ENCODE peak calls at places on chromosome 4, in nine cellular contexts. T is WTC11, U is A549, S is K562, H is GM12878, V is SK-N-SH, K is H1, P is HepG2, B is HCT116. E is an unnamed sample.

GRCh38 chr4:55733874-55734437 is 85.6 kb upstream of the EXOC1L start:
- DNase-seq in T (no peak), U (peak; percentile 56), S (peak; percentile 73), H (no peak), V (peak; percentile 17), K (no peak), P (peak; percentile 8), B (peak; percentile 83), E (peak; percentile 8)

GRCh38 chr4:128859887-128860774 is 50.6 kb downstream of the JADE1 start:
- DNase-seq in T (no peak), U (no peak), S (no peak), H (no peak), V (no peak), K (no peak), P (no peak), B (no peak), E (no peak)

GRCh38 chr4:21827575-21827974 is 121.0 kb downstream of the KCNIP4 start:
- DNase-seq in T (no peak), U (no peak), S (no peak), H (no peak), V (no peak), K (no peak), P (no peak), B (no peak), E (no peak)

GRCh38 chr4:157052429-157053040 is 23.4 kb upstream of the GLRB start:
- DNase-seq in T (no peak), U (no peak), S (no peak), H (no peak), V (no peak), K (peak; percentile 44), P (no peak), B (no peak), E (no peak)

GRCh38 chr4:141002323-141002805 is 130.9 kb downstream of the RNF150 start:
- DNase-seq in T (no peak), U (no peak), S (no peak), H (no peak), V (no peak), K (no peak), P (no peak), B (no peak), E (no peak)

GRCh38 chr4:29153642-29154041 is 1566.5 kb upstream of the PCDH7 start:
- DNase-seq in T (no peak), U (no peak), S (no peak), H (no peak), V (no peak), K (no peak), P (no peak), B (no peak), E (no peak)

GRCh38 chr4:138005486-138005885 is 236.7 kb downstream of the SLC7A11 start:
- DNase-seq in T (no peak), U (no peak), S (no peak), H (no peak), V (no peak), K (no peak), P (no peak), B (no peak), E (no peak)

GRCh38 chr4:146124023-146124680 is 51.4 kb upstream of the LSM6 start:
- DNase-seq in T (peak; percentile 54), U (no peak), S (no peak), H (no peak), V (no peak), K (peak; percentile 60), P (no peak), B (no peak), E (no peak)

GRCh38 chr4:8148785-8149435 is 9.7 kb downstream of the ABLIM2 start:
- DNase-seq in T (no peak), U (no peak), S (no peak), H (no peak), V (no peak), K (no peak), P (no peak), B (no peak), E (no peak)

GRCh38 chr4:106395582-106395981 is 27.0 kb upstream of the GIMD1 start:
- DNase-seq in T (no peak), U (no peak), S (no peak), H (no peak), V (no peak), K (no peak), P (no peak), B (no peak), E (no peak)

GRCh38 chr4:15702941-15703403 is at the start of gene BST1:
- DNase-seq in T (peak; percentile 69), U (peak; percentile 54), S (no peak), H (no peak), V (peak; percentile 81), K (no peak), P (no peak), B (no peak), E (peak; percentile 85)

GRCh38 chr4:108649863-108650211 is 562 bp upstream of the OSTC start:
- DNase-seq in T (no peak), U (no peak), S (no peak), H (no peak), V (no peak), K (no peak), P (no peak), B (no peak), E (no peak)

GRCh38 chr4:158008551-158009218 is 164.1 kb downstream of the GASK1B start:
- DNase-seq in T (no peak), U (no peak), S (no peak), H (no peak), V (no peak), K (no peak), P (no peak), B (no peak), E (no peak)

GRCh38 chr4:14719053-14719452 is 283.2 kb upstream of the CPEB2 start:
- DNase-seq in T (no peak), U (peak; percentile 34), S (no peak), H (no peak), V (no peak), K (no peak), P (no peak), B (no peak), E (no peak)

GRCh38 chr4:155624478-155624877 is 42.2 kb upstream of the GUCY1A1 start:
- DNase-seq in T (no peak), U (no peak), S (no peak), H (no peak), V (no peak), K (no peak), P (no peak), B (no peak), E (no peak)

GRCh38 chr4:95531141-95531540 is 17.6 kb downstream of the UNC5C start:
- DNase-seq in T (no peak), U (no peak), S (no peak), H (no peak), V (no peak), K (no peak), P (no peak), B (no peak), E (no peak)

GRCh38 chr4:128284317-128284716 is 3.3 kb downstream of the PGRMC2 start:
- DNase-seq in T (no peak), U (no peak), S (no peak), H (no peak), V (no peak), K (no peak), P (no peak), B (no peak), E (no peak)

GRCh38 chr4:53778122-53778521 is 186.8 kb upstream of the LNX1 start:
- DNase-seq in T (no peak), U (no peak), S (no peak), H (no peak), V (no peak), K (no peak), P (no peak), B (no peak), E (no peak)

DNA sequence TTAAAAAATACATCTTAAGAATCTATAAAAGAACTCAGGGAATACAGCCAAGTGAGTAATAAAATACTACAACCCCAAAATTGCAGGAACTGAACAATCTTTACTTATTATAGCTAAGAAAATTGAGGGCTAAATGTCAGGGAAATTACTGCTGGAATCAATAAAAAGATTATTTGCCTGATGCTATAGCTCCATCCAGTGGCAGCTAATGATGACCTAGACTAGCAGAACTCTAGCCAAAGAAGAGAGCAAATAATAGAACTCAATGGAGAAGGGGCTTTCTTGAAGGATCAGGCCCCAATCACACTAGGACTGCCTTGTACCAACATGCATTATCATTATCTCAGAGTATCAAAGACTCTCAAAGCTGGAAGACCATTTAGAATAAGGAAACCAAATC is 85.0 kb upstream of the FAM241A start:
- DNase-seq in T (no peak), U (peak; percentile 31), S (peak; percentile 9), H (no peak), V (peak; percentile 13), K (no peak), P (peak; percentile 7), B (peak; percentile 33), E (peak; percentile 32)
- TF ChIP-seq CTCF in T (no peak), U (peak; percentile 48), S (peak; percentile 31), H (peak; percentile 54), V (peak; percentile 62), K (no peak), P (peak; percentile 28), B (peak; percentile 72), E (peak; percentile 52)

GRCh38 chr4:159762672-159763071 is 659.8 kb downstream of the RAPGEF2 start:
- DNase-seq in T (no peak), U (no peak), S (no peak), H (no peak), V (no peak), K (no peak), P (no peak), B (no peak), E (no peak)
- TF ChIP-seq MAX in T (no peak), U (no peak), S (no peak), H (no peak), V (no peak), K (no peak), P (no peak), B (no peak), E (no peak)

DNA sequence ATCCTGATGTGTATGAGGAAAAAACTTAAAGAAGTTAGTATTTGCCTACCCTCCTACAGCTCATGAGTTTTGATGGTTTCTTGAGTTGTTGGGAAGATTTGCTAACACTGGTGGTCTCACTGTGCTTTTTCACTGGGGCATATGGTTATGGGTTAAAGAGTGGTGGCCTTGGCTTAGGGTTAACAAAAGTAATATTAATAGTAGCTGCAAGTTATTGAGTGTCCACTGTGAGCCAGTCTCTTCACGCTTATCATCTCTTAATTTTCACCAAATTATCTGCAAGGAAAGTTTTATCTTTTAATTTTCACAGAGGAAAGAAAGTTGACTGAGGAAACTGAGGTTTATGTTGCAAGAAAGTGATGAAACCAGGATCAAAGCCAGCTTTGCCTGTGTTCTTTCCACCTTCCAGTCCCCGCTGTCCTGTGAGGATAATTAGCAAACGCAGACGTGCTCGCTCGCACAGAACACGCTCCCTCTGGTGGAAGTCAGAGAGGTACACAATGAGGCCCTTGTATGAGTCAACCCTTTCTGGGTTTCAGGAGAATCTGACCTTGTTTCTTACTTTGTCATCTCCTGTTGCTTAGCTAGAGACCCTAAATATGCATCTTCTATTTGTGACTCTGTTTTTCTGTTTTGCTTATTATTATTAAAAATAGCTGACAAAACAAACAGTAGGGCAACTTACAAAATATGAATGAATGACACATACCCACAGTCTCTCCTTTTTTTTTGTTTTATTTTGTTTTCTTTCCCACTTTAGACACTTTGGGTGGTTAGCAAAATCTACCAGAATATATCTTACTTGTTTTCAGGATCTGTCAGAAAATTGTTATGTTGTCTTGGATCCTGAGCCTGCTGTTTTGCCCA is 94.3 kb downstream of the DDIT4L start:
- DNase-seq in T (peak; percentile 55), U (peak; percentile 67), S (peak; percentile 20), H (peak; percentile 36), V (peak; percentile 50), K (no peak), P (peak; percentile 54), B (peak; percentile 69), E (peak; percentile 64)
- TF ChIP-seq CTCF in T (no peak), U (peak; percentile 43), S (peak; percentile 60), H (peak; percentile 75), V (peak; percentile 73), K (peak; percentile 72), P (peak; percentile 80), B (peak; percentile 60), E (peak; percentile 80)

GRCh38 chr4:186701273-186701672 is 22.4 kb downstream of the FAT1 start:
- DNase-seq in T (peak; percentile 67), U (no peak), S (no peak), H (no peak), V (no peak), K (peak; percentile 64), P (peak; percentile 62), B (no peak), E (no peak)
- TF ChIP-seq MAX in T (no peak), U (no peak), S (no peak), H (no peak), V (no peak), K (peak; percentile 30), P (no peak), B (no peak), E (no peak)